ENCODE peak calls at places on chromosomes 2 and 18, in five cellular contexts. One of them, this sample, is unnamed.

GRCh38 chr2:72533767-72534166 is 292.1 kb downstream of the EXOC6B start:
- DNase-seq in hippocampal formation: no peak
- DNase-seq in NCI-H1048: no peak
- DNase-seq in Panc1: no peak
- DNase-seq in A172: peak
- DNase-seq in this sample: no peak

GRCh38 chr2:33344230-33344629 is 132.2 kb upstream of the RASGRP3 start:
- DNase-seq in hippocampal formation: no peak
- DNase-seq in NCI-H1048: no peak
- DNase-seq in Panc1: no peak
- DNase-seq in A172: no peak
- DNase-seq in this sample: no peak

GRCh38 chr2:226995625-226996041 is 159.8 kb downstream of the RHBDD1 start:
- DNase-seq in hippocampal formation: no peak
- DNase-seq in NCI-H1048: no peak
- DNase-seq in Panc1: no peak
- DNase-seq in A172: peak
- DNase-seq in this sample: no peak

GRCh38 chr2:56250153-56250729 is 66.5 kb downstream of the CCDC85A start:
- DNase-seq in hippocampal formation: no peak
- DNase-seq in NCI-H1048: no peak
- DNase-seq in Panc1: no peak
- DNase-seq in A172: no peak
- DNase-seq in this sample: no peak

GRCh38 chr2:105337122-105338019 is at the start of gene C2orf49:
- DNase-seq in hippocampal formation: peak
- DNase-seq in NCI-H1048: peak
- DNase-seq in Panc1: peak
- DNase-seq in A172: peak
- DNase-seq in this sample: peak

GRCh38 chr2:237290249-237290648 is 123.7 kb downstream of the COL6A3 start:
- DNase-seq in hippocampal formation: no peak
- DNase-seq in NCI-H1048: no peak
- DNase-seq in Panc1: no peak
- DNase-seq in A172: no peak
- DNase-seq in this sample: no peak

GRCh38 chr2:124323321-124323720 is 298.2 kb downstream of the CNTNAP5 start:
- DNase-seq in hippocampal formation: no peak
- DNase-seq in NCI-H1048: no peak
- DNase-seq in Panc1: no peak
- DNase-seq in A172: no peak
- DNase-seq in this sample: no peak

GRCh38 chr2:238238766-238239551 is 879 bp downstream of the HES6 start:
- DNase-seq in hippocampal formation: no peak
- DNase-seq in NCI-H1048: peak
- DNase-seq in Panc1: no peak
- DNase-seq in A172: no peak
- DNase-seq in this sample: no peak

GRCh38 chr2:50752228-50752627 is 279.7 kb downstream of the NRXN1 start:
- DNase-seq in hippocampal formation: no peak
- DNase-seq in NCI-H1048: no peak
- DNase-seq in Panc1: no peak
- DNase-seq in A172: no peak
- DNase-seq in this sample: no peak

GRCh38 chr2:196927318-196928225 is 1.1 kb upstream of the PGAP1 start:
- DNase-seq in hippocampal formation: peak
- DNase-seq in NCI-H1048: no peak
- DNase-seq in Panc1: peak
- DNase-seq in A172: peak
- DNase-seq in this sample: no peak

GRCh38 chr2:198113316-198113715 is 308.9 kb downstream of the PLCL1 start:
- DNase-seq in hippocampal formation: no peak
- DNase-seq in NCI-H1048: no peak
- DNase-seq in Panc1: no peak
- DNase-seq in A172: no peak
- DNase-seq in this sample: no peak

GRCh38 chr2:239292956-239293355 is 107.9 kb downstream of the HDAC4 start:
- DNase-seq in hippocampal formation: no peak
- DNase-seq in NCI-H1048: no peak
- DNase-seq in Panc1: no peak
- DNase-seq in A172: no peak
- DNase-seq in this sample: no peak

GRCh38 chr2:200756618-200757321 is 54.9 kb upstream of the BZW1 start:
- DNase-seq in hippocampal formation: no peak
- DNase-seq in NCI-H1048: no peak
- DNase-seq in Panc1: no peak
- DNase-seq in A172: peak
- DNase-seq in this sample: no peak

GRCh38 chr2:127386246-127386645 is 1.5 kb downstream of the MAP3K2 start:
- DNase-seq in hippocampal formation: no peak
- DNase-seq in NCI-H1048: no peak
- DNase-seq in Panc1: no peak
- DNase-seq in A172: no peak
- DNase-seq in this sample: no peak

GRCh38 chr2:67242456-67242855 is 154.7 kb upstream of the ETAA1 start:
- DNase-seq in hippocampal formation: no peak
- DNase-seq in NCI-H1048: no peak
- DNase-seq in Panc1: no peak
- DNase-seq in A172: no peak
- DNase-seq in this sample: no peak

GRCh38 chr2:102063948-102064678 is 72.4 kb downstream of the IL1R2 start:
- DNase-seq in hippocampal formation: peak
- DNase-seq in NCI-H1048: no peak
- DNase-seq in Panc1: peak
- DNase-seq in A172: peak
- DNase-seq in this sample: peak

GRCh38 chr2:233424028-233424951 is 70.0 kb downstream of the DGKD start:
- DNase-seq in hippocampal formation: no peak
- DNase-seq in NCI-H1048: no peak
- DNase-seq in Panc1: no peak
- DNase-seq in A172: peak
- DNase-seq in this sample: no peak

GRCh38 chr18:24601624-24602023 is 141.2 kb downstream of the HRH4 start:
- DNase-seq in hippocampal formation: no peak
- DNase-seq in NCI-H1048: no peak
- DNase-seq in Panc1: no peak
- DNase-seq in A172: no peak
- DNase-seq in this sample: no peak

GRCh38 chr2:138979131-138979530 is 198.9 kb upstream of the NXPH2 start:
- DNase-seq in hippocampal formation: no peak
- DNase-seq in NCI-H1048: no peak
- DNase-seq in Panc1: no peak
- DNase-seq in A172: no peak
- DNase-seq in this sample: no peak

GRCh38 chr2:40332096-40332826 is 119.6 kb downstream of the SLC8A1 start:
- DNase-seq in hippocampal formation: no peak
- DNase-seq in NCI-H1048: no peak
- DNase-seq in Panc1: no peak
- DNase-seq in A172: peak
- DNase-seq in this sample: no peak

GRCh38 chr2:233938676-233939370 is 21.6 kb downstream of the TRPM8 start:
- DNase-seq in hippocampal formation: no peak
- DNase-seq in NCI-H1048: no peak
- DNase-seq in Panc1: no peak
- DNase-seq in A172: no peak
- DNase-seq in this sample: no peak

GRCh38 chr2:181857471-181857870 is 34.1 kb upstream of the ITPRID2 start:
- DNase-seq in hippocampal formation: no peak
- DNase-seq in NCI-H1048: no peak
- DNase-seq in Panc1: no peak
- DNase-seq in A172: peak
- DNase-seq in this sample: no peak

GRCh38 chr2:190804182-190804795 is 76.3 kb upstream of the GLS start:
- DNase-seq in hippocampal formation: peak
- DNase-seq in NCI-H1048: no peak
- DNase-seq in Panc1: no peak
- DNase-seq in A172: no peak
- DNase-seq in this sample: no peak

GRCh38 chr2:23411752-23412431 is 26.9 kb downstream of the KLHL29 start:
- DNase-seq in hippocampal formation: no peak
- DNase-seq in NCI-H1048: no peak
- DNase-seq in Panc1: no peak
- DNase-seq in A172: no peak
- DNase-seq in this sample: no peak

GRCh38 chr2:20424300-20425290 is 22.3 kb upstream of the RHOB start:
- DNase-seq in hippocampal formation: peak
- DNase-seq in NCI-H1048: no peak
- DNase-seq in Panc1: no peak
- DNase-seq in A172: peak
- DNase-seq in this sample: no peak

GRCh38 chr2:44562737-44563136 is 201.0 kb downstream of the CAMKMT start:
- DNase-seq in hippocampal formation: no peak
- DNase-seq in NCI-H1048: no peak
- DNase-seq in Panc1: no peak
- DNase-seq in A172: no peak
- DNase-seq in this sample: no peak

GRCh38 chr18:332007-332406 is 64.2 kb upstream of the THOC1 start:
- DNase-seq in hippocampal formation: no peak
- DNase-seq in NCI-H1048: no peak
- DNase-seq in Panc1: no peak
- DNase-seq in A172: no peak
- DNase-seq in this sample: no peak

GRCh38 chr2:128603411-128603924 is 284.8 kb upstream of the HS6ST1 start:
- DNase-seq in hippocampal formation: no peak
- DNase-seq in NCI-H1048: no peak
- DNase-seq in Panc1: no peak
- DNase-seq in A172: no peak
- DNase-seq in this sample: no peak

GRCh38 chr2:143161982-143162837 is 33.0 kb downstream of the ARHGAP15 start:
- DNase-seq in hippocampal formation: peak
- DNase-seq in NCI-H1048: no peak
- DNase-seq in Panc1: peak
- DNase-seq in A172: peak
- DNase-seq in this sample: peak

GRCh38 chr18:12397793-12398192 is 9.9 kb upstream of the PRELID3A start:
- DNase-seq in hippocampal formation: no peak
- DNase-seq in NCI-H1048: no peak
- DNase-seq in Panc1: no peak
- DNase-seq in A172: no peak
- DNase-seq in this sample: no peak

This sample was measured in SK-N-MC.